ENCODE peak calls at places on chromosomes 13 and 19, in four cellular contexts. Y, X, R and B are unnamed samples.
A peak's percentile ranks its signal among the peaks of the same experiment; 100 is the strongest.

GRCh38 chr13:34358811-34359513 is 541.0 kb downstream of the RFC3 start:
- DNase-seq in R (no peak), Y (no peak), X (no peak), B (no peak)

GRCh38 chr19:38421856-38422255 is 4.2 kb downstream of the RASGRP4 start:
- DNase-seq in R (no peak), Y (no peak), X (no peak), B (no peak)

GRCh38 chr19:6011794-6012193 is 33.9 kb upstream of the RANBP3 start:
- DNase-seq in R (no peak), Y (no peak), X (no peak), B (no peak)

GRCh38 chr13:100156786-100157185 is 67.9 kb downstream of the PCCA start:
- DNase-seq in X (no peak), R (no peak), Y (no peak), B (no peak)

GRCh38 chr13:110301606-110302131 is 5.3 kb downstream of the COL4A1 start:
- DNase-seq in Y (no peak), R (no peak), X (no peak), B (no peak)

GRCh38 chr19:29385191-29385795 is 140.5 kb upstream of the VSTM2B start:
- DNase-seq in R (no peak), Y (no peak), X (no peak), B (no peak)

GRCh38 chr19:10432736-10433130 is 12.4 kb downstream of the PDE4A start:
- DNase-seq in X (no peak), Y (no peak), R (no peak), B (no peak)

GRCh38 chr13:37225414-37226047 is 120.1 kb upstream of the CSNK1A1L start:
- DNase-seq in X (no peak), R (no peak), Y (no peak), B (no peak)

GRCh38 chr13:43514326-43514725 is 272.4 kb downstream of the ENOX1 start:
- DNase-seq in Y (no peak), X (no peak), R (no peak), B (no peak)

DNA sequence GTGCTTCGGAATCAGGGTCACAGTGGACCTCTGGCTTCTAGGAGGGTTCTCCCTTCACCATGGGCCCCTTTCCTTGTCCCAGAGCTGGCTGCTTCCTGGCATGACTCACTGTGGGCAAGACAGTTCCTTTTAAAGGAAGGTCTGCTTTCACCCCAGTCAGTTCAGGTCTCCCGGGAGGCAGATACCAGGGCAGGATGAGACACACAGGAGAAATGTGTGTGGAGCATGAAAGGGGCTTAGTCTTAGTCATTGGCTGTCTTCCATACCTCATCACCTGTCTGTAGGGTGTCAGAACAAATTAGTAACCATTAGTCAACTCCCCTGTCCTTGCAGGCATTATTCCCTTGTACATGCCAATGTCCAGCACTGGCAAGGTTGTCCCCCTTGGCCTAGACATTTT is 76.9 kb upstream of the MEDAG start:
- DNase-seq in Y (no peak), R (no peak), X (no peak), B (no peak)
- H3K9me3 ChIP-seq in Y (no peaks in the 10 kb centered on the region), R (no peaks in the 10 kb centered on the region), X (no peaks in the 10 kb centered on the region), B (no peaks in the 10 kb centered on the region)

GRCh38 chr19:36456831-36457230 is 32.5 kb downstream of the ZNF566 start:
- DNase-seq in X (no peak), Y (no peak), R (no peak), B (no peak)
- H3K9me3 ChIP-seq in X (no peaks in the 10 kb centered on the region), Y (peaks cover 73% of the 10 kb centered on the region), R (peaks cover 99% of the 10 kb centered on the region), B (peaks cover 55% of the 10 kb centered on the region)

DNA sequence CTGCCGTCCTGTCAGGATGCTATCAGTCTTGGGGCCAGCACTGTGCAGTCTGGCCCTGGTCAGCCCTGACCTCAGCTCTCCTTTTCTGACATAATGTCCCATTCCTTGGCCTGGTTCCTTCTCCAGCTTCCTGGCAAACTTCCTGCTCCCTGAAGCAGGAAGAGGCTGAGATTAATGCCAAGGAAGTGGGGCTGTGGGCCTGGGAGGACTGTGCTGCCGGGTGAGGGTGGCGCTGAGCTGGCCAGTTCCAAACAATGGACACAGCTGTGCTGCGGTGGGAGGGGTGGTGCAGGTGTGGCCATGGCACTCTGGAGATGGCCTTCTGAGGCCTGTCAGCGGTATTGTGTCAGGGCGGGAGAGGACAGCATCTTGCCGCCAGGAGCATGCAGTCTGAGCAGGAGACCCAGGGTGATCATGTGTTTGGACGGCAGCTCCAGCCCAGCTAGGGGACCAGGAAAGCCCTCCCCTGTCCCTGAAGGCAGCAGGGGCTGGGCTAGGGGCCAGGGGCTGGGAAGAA is 30.9 kb downstream of the TUBA3C start:
- DNase-seq in R (peak; percentile 16), Y (no peak), X (no peak), B (no peak)
- H3K9me3 ChIP-seq in R (peaks cover 19% of the 10 kb centered on the region), Y (no peaks in the 10 kb centered on the region), X (no peaks in the 10 kb centered on the region), B (no peaks in the 10 kb centered on the region)

GRCh38 chr19:23345838-23346237 is 49.4 kb downstream of the ZNF91 start:
- DNase-seq in X (no peak), R (no peak), Y (no peak), B (no peak)

GRCh38 chr19:23346696-23347095 is 48.6 kb downstream of the ZNF91 start:
- DNase-seq in Y (no peak), R (no peak), X (no peak), B (no peak)

DNA sequence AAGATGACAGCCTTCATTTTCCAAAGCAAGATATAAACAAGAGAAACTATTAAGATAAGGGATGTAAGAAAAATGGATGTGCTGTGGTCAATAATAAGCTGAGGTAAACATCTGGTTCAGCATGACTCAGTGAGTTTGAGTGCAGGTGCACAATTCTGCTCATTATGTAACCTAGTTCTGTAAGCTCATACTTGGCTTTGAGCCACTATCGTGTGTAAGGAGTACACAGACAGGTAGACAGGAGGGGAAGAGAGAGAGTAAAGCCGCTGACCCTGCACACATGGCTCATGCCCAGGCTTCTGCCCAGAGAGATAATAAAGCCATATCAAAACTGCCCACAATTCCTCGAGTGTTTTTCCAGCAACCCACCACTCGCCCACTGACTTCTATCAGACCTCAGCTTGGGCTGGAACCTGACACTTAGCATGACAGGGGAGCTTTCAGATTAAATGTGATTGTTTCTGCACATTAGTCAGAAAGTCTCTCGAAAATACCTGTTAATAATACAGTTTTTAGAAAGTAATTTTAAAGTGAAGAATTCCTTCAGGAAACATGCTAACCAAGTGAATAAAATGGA is 51.7 kb downstream of the ZNF91 start:
- DNase-seq in Y (no peak), X (no peak), R (no peak), B (no peak)
- H3K9me3 ChIP-seq in Y (peaks cover 91% of the 10 kb centered on the region), X (no peaks in the 10 kb centered on the region), R (peaks cover 100% of the 10 kb centered on the region), B (peaks cover 89% of the 10 kb centered on the region)

DNA sequence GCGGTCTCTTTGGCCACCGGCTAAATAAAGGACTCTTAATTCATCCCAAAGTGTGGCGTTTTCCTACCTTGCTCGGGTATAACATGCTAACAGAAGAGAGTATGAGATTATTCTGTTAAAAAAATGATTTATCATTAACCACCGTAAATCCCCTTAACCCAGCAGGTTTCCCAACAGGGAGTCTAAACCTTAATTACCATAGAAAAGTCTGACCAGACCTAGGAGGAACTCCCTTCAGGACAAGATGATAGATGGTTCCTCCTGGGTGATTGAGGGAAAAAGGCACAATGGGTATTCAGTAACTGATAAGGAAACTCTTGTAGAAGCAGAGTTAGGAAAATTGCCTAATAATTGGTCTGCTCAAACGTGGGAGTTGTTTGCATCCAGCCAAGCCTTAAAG is 193.7 kb downstream of the ZNF737 start:
- DNase-seq in X (no peak), R (no peak), Y (no peak), B (no peak)
- H3K9me3 ChIP-seq in X (no peaks in the 10 kb centered on the region), R (peaks cover 52% of the 10 kb centered on the region), Y (no peaks in the 10 kb centered on the region), B (no peaks in the 10 kb centered on the region)